ENCODE peak calls at places on chromosomes 7 and 10, in ten cellular contexts. O, C, B, U, S, D, Q, E, Z and H are unnamed samples.

GRCh38 chr10:106866244-106866845 is 298.2 kb downstream of the SORCS1 start:
- DNase-seq in O (no peak), C (no peak), B (no peak), U (no peak), S (no peak), D (no peak), Q (no peak), E (no peak), Z (no peak), H (no peak)

GRCh38 chr7:107999814-108000560 is 3.0 kb downstream of the LAMB1 start:
- DNase-seq in O (no peak), C (no peak), B (no peak), U (no peak), S (no peak), D (no peak), Q (no peak), E (peak), Z (no peak), H (no peak)

GRCh38 chr10:132626761-132627735 is 89.5 kb downstream of the INPP5A start:
- DNase-seq in O (no peak), C (no peak), B (peak), U (no peak), S (peak), D (no peak), Q (no peak), E (no peak), Z (peak), H (peak)

GRCh38 chr7:121020652-121021051 is 32.1 kb downstream of the CPED1 start:
- DNase-seq in O (no peak), C (no peak), B (no peak), U (no peak), S (no peak), D (no peak), Q (no peak), E (peak), Z (no peak), H (no peak)

GRCh38 chr10:82251222-82251977 is 376.4 kb downstream of the NRG3 start:
- DNase-seq in O (no peak), C (no peak), B (no peak), U (no peak), S (no peak), D (no peak), Q (no peak), E (no peak), Z (no peak), H (no peak)

GRCh38 chr7:44905002-44905635 is 19.8 kb upstream of the PURB start:
- DNase-seq in O (no peak), C (no peak), B (no peak), U (no peak), S (no peak), D (no peak), Q (no peak), E (no peak), Z (no peak), H (no peak)

GRCh38 chr7:134781171-134781570 is 1.7 kb downstream of the CALD1 start:
- DNase-seq in O (no peak), C (no peak), B (no peak), U (no peak), S (no peak), D (no peak), Q (no peak), E (no peak), Z (no peak), H (no peak)

GRCh38 chr10:132850246-132850645 is 64.3 kb upstream of the NKX6-2 start:
- DNase-seq in O (no peak), C (no peak), B (no peak), U (no peak), S (peak), D (no peak), Q (no peak), E (no peak), Z (no peak), H (no peak)

GRCh38 chr10:83820033-83820432 is 319.3 kb upstream of the GHITM start:
- DNase-seq in O (no peak), C (no peak), B (no peak), U (no peak), S (no peak), D (no peak), Q (no peak), E (no peak), Z (no peak), H (no peak)

GRCh38 chr7:135291809-135292253 is 58.2 kb downstream of the STRA8 start:
- DNase-seq in O (no peak), C (no peak), B (no peak), U (peak), S (no peak), D (peak), Q (no peak), E (peak), Z (no peak), H (no peak)

GRCh38 chr7:142384508-142384922 is 126.7 kb upstream of the PRSS58 start:
- DNase-seq in O (no peak), C (no peak), B (peak), U (no peak), S (no peak), D (no peak), Q (no peak), E (peak), Z (no peak), H (no peak)
- H3K27ac ChIP-seq in O (no peak), C (no peak), B (peak), U (no peak), S (no peak), D (no peak), Q (peak), E (no peak), Z (no peak), H (no peak)

DNA sequence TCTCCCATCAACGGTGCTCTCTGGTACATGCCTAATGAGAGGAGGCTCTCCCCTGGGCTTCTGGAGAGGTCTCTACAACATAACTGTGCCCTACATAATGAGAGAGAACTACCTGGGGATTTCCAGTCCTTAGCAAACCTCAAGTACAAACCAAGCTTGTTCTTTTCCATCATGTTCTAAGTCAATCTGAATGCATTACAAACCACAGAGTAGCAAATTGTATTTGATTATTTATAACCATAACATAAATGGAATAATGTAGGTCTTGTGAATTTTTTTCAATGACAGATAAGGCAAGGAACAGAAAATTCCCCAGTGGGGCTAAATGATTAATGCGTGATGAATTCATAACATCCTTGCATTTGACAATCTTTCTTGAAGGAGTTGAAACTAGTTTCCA is 412.4 kb upstream of the NRP1 start:
- DNase-seq in O (no peak), C (no peak), B (no peak), U (no peak), S (no peak), D (peak), Q (no peak), E (peak), Z (no peak), H (no peak)
- H3K27ac ChIP-seq in O (no peak), C (no peak), B (no peak), U (no peak), S (no peak), D (peak), Q (no peak), E (no peak), Z (no peak), H (no peak)

GRCh38 chr10:124418726-124419501 is at the start of gene OAT:
- DNase-seq in O (peak), C (peak), B (peak), U (peak), S (peak), D (peak), Q (peak), E (peak), Z (peak), H (peak)

GRCh38 chr10:124414077-124414476 is 4.6 kb downstream of the OAT start:
- DNase-seq in O (no peak), C (no peak), B (no peak), U (no peak), S (no peak), D (no peak), Q (no peak), E (peak), Z (no peak), H (no peak)

GRCh38 chr10:124415210-124415609 is 3.5 kb downstream of the OAT start:
- DNase-seq in O (no peak), C (no peak), B (no peak), U (no peak), S (no peak), D (no peak), Q (no peak), E (no peak), Z (no peak), H (no peak)

GRCh38 chr10:124417846-124418725 is 637 bp downstream of the OAT start:
- DNase-seq in O (peak), C (peak), B (peak), U (no peak), S (peak), D (peak), Q (peak), E (peak), Z (peak), H (peak)

GRCh38 chr10:124416733-124417132 is 2.0 kb downstream of the OAT start:
- DNase-seq in O (no peak), C (no peak), B (no peak), U (no peak), S (no peak), D (no peak), Q (no peak), E (peak), Z (no peak), H (no peak)
- H3K27ac ChIP-seq in O (no peak), C (no peak), B (no peak), U (no peak), S (no peak), D (no peak), Q (no peak), E (no peak), Z (no peak), H (no peak)

GRCh38 chr10:91340613-91341362 is 69.4 kb upstream of the HECTD2 start:
- DNase-seq in O (no peak), C (no peak), B (no peak), U (peak), S (no peak), D (peak), Q (no peak), E (peak), Z (no peak), H (no peak)
- H3K27ac ChIP-seq in O (no peak), C (no peak), B (no peak), U (peak), S (peak), D (peak), Q (peak), E (no peak), Z (peak), H (no peak)

GRCh38 chr10:6713716-6714115 is 133.6 kb upstream of the PRKCQ start:
- DNase-seq in O (no peak), C (no peak), B (no peak), U (no peak), S (no peak), D (peak), Q (no peak), E (no peak), Z (no peak), H (no peak)
- H3K27ac ChIP-seq in O (no peak), C (no peak), B (no peak), U (no peak), S (no peak), D (no peak), Q (no peak), E (no peak), Z (no peak), H (no peak)

GRCh38 chr7:152989889-152990380 is 230.4 kb downstream of the ACTR3B start:
- DNase-seq in O (no peak), C (no peak), B (no peak), U (no peak), S (no peak), D (no peak), Q (no peak), E (peak), Z (no peak), H (no peak)
- H3K27ac ChIP-seq in O (no peak), C (no peak), B (no peak), U (peak), S (no peak), D (no peak), Q (no peak), E (no peak), Z (no peak), H (no peak)

DNA sequence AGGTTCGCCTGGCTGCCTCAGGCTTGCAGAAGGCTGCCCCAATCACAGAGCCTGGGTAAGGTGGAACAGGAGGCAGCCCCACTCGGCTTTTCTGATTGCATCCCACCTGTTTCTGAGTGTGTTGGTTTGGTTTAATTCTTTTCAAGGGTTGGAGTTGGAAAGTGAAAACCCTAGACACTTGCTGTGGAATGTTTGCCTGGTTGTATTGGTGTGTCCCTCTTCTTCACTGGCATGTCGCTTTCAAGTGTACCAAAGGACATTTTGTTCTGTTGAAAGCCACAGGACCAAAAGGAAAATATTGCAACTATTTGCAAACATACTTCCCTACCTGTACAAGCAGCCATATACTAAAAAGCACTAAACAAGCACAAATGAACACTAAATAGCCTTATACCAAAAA is 60.5 kb downstream of the NHLRC2 start:
- DNase-seq in O (no peak), C (no peak), B (no peak), U (no peak), S (no peak), D (no peak), Q (peak), E (no peak), Z (no peak), H (no peak)
- H3K27ac ChIP-seq in O (no peak), C (no peak), B (no peak), U (no peak), S (peak), D (no peak), Q (peak), E (no peak), Z (peak), H (no peak)

DNA sequence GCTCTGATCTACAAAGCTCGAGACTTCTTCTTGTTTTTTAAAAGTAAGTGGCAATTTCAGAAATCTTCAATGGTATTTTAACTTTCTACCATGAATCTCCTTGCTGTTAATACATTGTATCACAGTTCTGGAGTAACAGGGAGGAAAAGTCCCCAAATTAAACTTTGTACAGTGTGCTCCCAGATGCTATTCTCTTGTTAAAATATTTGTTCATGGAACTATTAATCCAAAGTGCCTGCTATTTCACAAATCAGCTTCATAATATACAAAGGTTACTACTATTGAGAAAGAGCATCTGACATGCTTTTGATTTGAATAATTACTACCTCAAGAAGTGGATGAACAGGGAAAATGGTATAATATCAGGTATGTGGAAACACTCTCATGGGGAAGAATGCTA is 36.6 kb downstream of the SIRT1 start:
- DNase-seq in O (no peak), C (no peak), B (no peak), U (no peak), S (no peak), D (no peak), Q (no peak), E (no peak), Z (no peak), H (no peak)
- H3K27ac ChIP-seq in O (no peak), C (no peak), B (no peak), U (no peak), S (no peak), D (no peak), Q (no peak), E (no peak), Z (no peak), H (no peak)

GRCh38 chr7:7164590-7164989 is 17.8 kb upstream of the C1GALT1 start:
- DNase-seq in O (no peak), C (no peak), B (no peak), U (no peak), S (no peak), D (no peak), Q (no peak), E (no peak), Z (no peak), H (no peak)

GRCh38 chr7:7157887-7158271 is 24.5 kb upstream of the C1GALT1 start:
- DNase-seq in O (no peak), C (no peak), B (no peak), U (no peak), S (no peak), D (peak), Q (no peak), E (peak), Z (no peak), H (no peak)

GRCh38 chr7:7156663-7157062 is 25.7 kb upstream of the C1GALT1 start:
- DNase-seq in O (no peak), C (no peak), B (no peak), U (no peak), S (no peak), D (no peak), Q (no peak), E (no peak), Z (no peak), H (no peak)

GRCh38 chr7:7157177-7157886 is 25.0 kb upstream of the C1GALT1 start:
- DNase-seq in O (peak), C (peak), B (peak), U (peak), S (no peak), D (peak), Q (no peak), E (peak), Z (no peak), H (no peak)

DNA sequence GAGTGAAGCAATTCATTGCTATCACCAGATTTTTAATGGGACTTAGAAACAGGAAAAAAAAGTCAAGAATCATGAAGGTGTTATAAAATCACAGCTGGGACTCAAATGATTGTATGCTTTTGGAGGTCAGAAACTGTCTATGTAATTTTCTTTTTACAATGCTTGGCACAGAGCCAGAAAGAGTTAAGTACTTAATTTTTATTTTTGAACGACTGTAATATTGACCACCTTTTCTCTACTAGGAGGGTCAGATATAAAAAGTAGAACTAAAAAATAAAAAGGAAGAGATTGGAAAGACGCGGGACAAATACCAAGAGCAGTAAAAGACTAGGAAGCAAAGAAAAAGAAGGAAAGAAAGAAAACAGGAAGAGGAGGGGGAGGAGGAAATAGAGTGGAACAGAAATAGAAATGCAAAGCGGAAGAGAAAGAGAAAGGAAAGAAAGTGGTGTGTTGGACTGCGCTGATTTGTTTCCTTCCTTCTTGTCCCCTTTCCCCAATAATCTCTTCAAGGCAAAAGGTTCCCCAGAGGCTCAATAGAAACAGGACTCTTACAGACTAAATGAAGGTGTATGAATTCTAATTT is 23.2 kb upstream of the C1GALT1 start:
- DNase-seq in O (no peak), C (no peak), B (no peak), U (no peak), S (no peak), D (no peak), Q (no peak), E (no peak), Z (no peak), H (no peak)
- H3K27ac ChIP-seq in O (no peak), C (no peak), B (peak), U (no peak), S (no peak), D (no peak), Q (no peak), E (no peak), Z (no peak), H (no peak)